ENCODE peak calls at places on chromosome 2, in ten cellular contexts. J is CD8-positive, alpha-beta T cell; W is fibroblast of villous mesenchyme; G is chondrocyte; D is SK-N-SH; X is GM12865; I is right lobe of liver; L is GM13977; P is glutamatergic neuron; E is astrocyte of the cerebellum. F is an unnamed sample.

GRCh38 chr2:236964291-236964690 is 121.4 kb upstream of the COPS8 start:
- DNase-seq in J (no peak), W (peak), G (no peak), D (no peak), X (no peak), I (no peak), L (no peak), P (no peak), E (no peak), F (no peak)

GRCh38 chr2:71683666-71684065 is 230.3 kb downstream of the DYSF start:
- DNase-seq in J (no peak), W (no peak), G (peak), D (no peak), X (no peak), I (no peak), L (no peak), P (no peak), E (no peak), F (no peak)

GRCh38 chr2:70828914-70829824 is 6.4 kb downstream of the CD207 start:
- DNase-seq in J (no peak), W (no peak), G (no peak), D (no peak), X (no peak), I (no peak), L (no peak), P (no peak), E (no peak), F (no peak)

GRCh38 chr2:3341336-3341735 is 36.3 kb downstream of the EIPR1 start:
- DNase-seq in J (no peak), W (no peak), G (no peak), D (no peak), X (no peak), I (no peak), L (no peak), P (no peak), E (no peak), F (no peak)

GRCh38 chr2:12416600-12416999 is 300.1 kb upstream of the TRIB2 start:
- DNase-seq in J (peak), W (peak), G (no peak), D (no peak), X (peak), I (peak), L (no peak), P (no peak), E (no peak), F (no peak)

GRCh38 chr2:64837116-64837704 is 152.0 kb upstream of the SLC1A4 start:
- DNase-seq in J (no peak), W (peak), G (no peak), D (no peak), X (no peak), I (no peak), L (no peak), P (no peak), E (no peak), F (no peak)

GRCh38 chr2:68253211-68254068 is 1.1 kb upstream of the PPP3R1 start:
- DNase-seq in J (no peak), W (peak), G (no peak), D (peak), X (peak), I (no peak), L (no peak), P (no peak), E (no peak), F (no peak)

GRCh38 chr2:105005601-105006000 is 32.3 kb upstream of the MRPS9 start:
- DNase-seq in J (no peak), W (no peak), G (no peak), D (no peak), X (no peak), I (no peak), L (no peak), P (no peak), E (no peak), F (no peak)

GRCh38 chr2:71223767-71224333 is 3.1 kb downstream of the PAIP2B start:
- DNase-seq in J (no peak), W (peak), G (no peak), D (peak), X (peak), I (peak), L (no peak), P (peak), E (no peak), F (no peak)

GRCh38 chr2:211756266-211756665 is 782.3 kb downstream of the ERBB4 start:
- DNase-seq in J (no peak), W (no peak), G (no peak), D (no peak), X (no peak), I (no peak), L (no peak), P (no peak), E (no peak), F (no peak)

GRCh38 chr2:68565858-68566257 is 77.5 kb upstream of the PROKR1 start:
- DNase-seq in J (no peak), W (peak), G (no peak), D (no peak), X (no peak), I (no peak), L (no peak), P (no peak), E (no peak), F (no peak)

GRCh38 chr2:15652316-15653276 is 60.9 kb downstream of the DDX1 start:
- DNase-seq in J (no peak), W (no peak), G (no peak), D (peak), X (no peak), I (no peak), L (no peak), P (no peak), E (no peak), F (no peak)

GRCh38 chr2:153222231-153223165 is 256.1 kb downstream of the RPRM start:
- DNase-seq in J (no peak), W (no peak), G (peak), D (peak), X (no peak), I (peak), L (no peak), P (no peak), E (no peak), F (no peak)

GRCh38 chr2:173752152-173752551 is 213.0 kb downstream of the SP3 start:
- DNase-seq in J (no peak), W (peak), G (no peak), D (peak), X (peak), I (no peak), L (no peak), P (no peak), E (no peak), F (no peak)

GRCh38 chr2:168934826-168935225 is 33.7 kb downstream of the G6PC2 start:
- DNase-seq in J (no peak), W (no peak), G (no peak), D (no peak), X (no peak), I (no peak), L (no peak), P (no peak), E (no peak), F (no peak)

GRCh38 chr2:240644171-240644651 is 18.9 kb downstream of the GPR35 start:
- DNase-seq in J (peak), W (no peak), G (peak), D (peak), X (no peak), I (peak), L (no peak), P (no peak), E (no peak), F (no peak)

GRCh38 chr2:38073211-38074005 is 2.5 kb downstream of the CYP1B1 start:
- DNase-seq in J (no peak), W (no peak), G (no peak), D (no peak), X (no peak), I (peak), L (no peak), P (no peak), E (no peak), F (no peak)

GRCh38 chr2:68853035-68853434 is 18.2 kb downstream of the BMP10 start:
- DNase-seq in J (no peak), W (no peak), G (no peak), D (no peak), X (no peak), I (no peak), L (no peak), P (no peak), E (no peak), F (no peak)

GRCh38 chr2:11144077-11144723 is 11.1 kb upstream of the SLC66A3 start:
- DNase-seq in J (no peak), W (peak), G (no peak), D (no peak), X (no peak), I (no peak), L (no peak), P (no peak), E (no peak), F (no peak)

GRCh38 chr2:105782646-105783045 is 37.9 kb downstream of the NCK2 start:
- DNase-seq in J (no peak), W (no peak), G (no peak), D (no peak), X (no peak), I (no peak), L (no peak), P (no peak), E (no peak), F (no peak)

GRCh38 chr2:234691968-234692955 is 195.4 kb upstream of the ARL4C start:
- DNase-seq in J (no peak), W (no peak), G (no peak), D (no peak), X (no peak), I (no peak), L (no peak), P (no peak), E (no peak), F (no peak)

GRCh38 chr2:71129114-71129890 is 727 bp downstream of the MCEE start:
- DNase-seq in J (no peak), W (peak), G (no peak), D (no peak), X (no peak), I (no peak), L (no peak), P (no peak), E (no peak), F (no peak)

GRCh38 chr2:218071218-218071937 is 2.3 kb downstream of the RUFY4 start:
- DNase-seq in J (no peak), W (no peak), G (no peak), D (no peak), X (no peak), I (no peak), L (no peak), P (no peak), E (no peak), F (no peak)

GRCh38 chr2:218073185-218073584 is 4.1 kb downstream of the RUFY4 start:
- DNase-seq in J (no peak), W (no peak), G (no peak), D (no peak), X (no peak), I (no peak), L (no peak), P (no peak), E (no peak), F (no peak)

GRCh38 chr2:218070587-218070986 is 1.5 kb downstream of the RUFY4 start:
- DNase-seq in J (no peak), W (no peak), G (no peak), D (no peak), X (no peak), I (no peak), L (no peak), P (no peak), E (no peak), F (no peak)

GRCh38 chr2:218072478-218073024 is 3.5 kb downstream of the RUFY4 start:
- DNase-seq in J (no peak), W (no peak), G (no peak), D (no peak), X (no peak), I (no peak), L (no peak), P (no peak), E (no peak), F (no peak)

GRCh38 chr2:218072002-218072401 is 2.9 kb downstream of the RUFY4 start:
- DNase-seq in J (no peak), W (no peak), G (no peak), D (no peak), X (no peak), I (no peak), L (no peak), P (no peak), E (no peak), F (no peak)
- TF ChIP-seq CTCF in J (no peak), W (no peak), G (no peak), D (no peak), X (no peak), I (no peak), L (no peak), P (no peak), E (no peak), F (no peak)

GRCh38 chr2:224062481-224063307 is 23.6 kb upstream of the SERPINE2 start:
- DNase-seq in J (no peak), W (no peak), G (no peak), D (no peak), X (no peak), I (no peak), L (no peak), P (no peak), E (no peak), F (no peak)
- TF ChIP-seq CTCF in J (no peak), W (peak), G (peak), D (no peak), X (no peak), I (no peak), L (no peak), P (no peak), E (no peak), F (no peak)

DNA sequence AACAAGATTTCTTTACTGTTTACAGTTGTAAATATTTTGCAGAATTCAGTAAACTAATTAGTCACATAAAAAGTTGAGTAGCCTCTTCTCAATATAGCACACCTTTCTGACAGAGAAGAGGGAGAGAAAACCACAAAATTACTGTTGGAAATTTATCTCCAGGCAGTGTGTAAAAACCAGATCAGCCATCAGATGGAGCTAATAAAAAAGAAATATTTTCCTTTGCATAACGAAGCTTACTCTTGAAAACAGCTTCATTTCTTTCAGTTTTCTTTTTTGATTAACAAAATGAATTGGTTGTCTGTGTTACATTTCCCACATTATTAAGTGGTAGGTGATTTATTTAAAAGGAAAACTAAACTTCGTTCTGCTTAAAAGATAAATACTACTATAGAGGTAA is 259.3 kb upstream of the KCNJ3 start:
- DNase-seq in J (no peak), W (no peak), G (no peak), D (no peak), X (no peak), I (no peak), L (no peak), P (no peak), E (no peak), F (no peak)
- TF ChIP-seq CTCF in J (no peak), W (no peak), G (peak), D (peak), X (no peak), I (peak), L (no peak), P (no peak), E (no peak), F (no peak)

DNA sequence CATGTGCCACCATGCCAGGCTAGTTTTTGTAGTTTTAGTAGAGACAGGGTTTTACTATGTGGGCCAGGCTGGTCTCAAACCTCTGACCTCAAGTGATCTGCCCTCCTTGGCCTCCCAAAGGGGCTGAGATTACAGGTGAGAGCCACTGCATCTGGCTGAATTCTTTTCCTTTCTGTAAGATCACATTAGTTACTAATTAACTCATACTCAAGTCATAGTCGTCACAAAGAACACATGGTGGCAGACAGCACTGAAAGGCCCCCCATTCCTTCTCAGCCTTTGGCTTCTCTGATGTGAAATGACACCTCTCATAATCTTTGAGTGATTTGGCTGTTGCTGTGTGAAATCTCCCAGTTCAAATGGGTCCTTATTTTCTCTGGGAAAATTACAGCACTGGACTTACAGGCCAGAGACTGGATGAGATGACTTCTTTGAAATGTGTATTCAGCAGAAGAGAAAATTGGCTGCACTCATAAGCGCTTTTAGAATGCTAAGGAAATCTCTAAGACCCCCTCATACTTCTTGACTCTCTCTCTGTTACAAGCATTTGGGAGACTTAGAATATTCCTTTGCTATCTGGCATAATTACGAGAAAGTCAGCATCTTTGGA is 764.7 kb downstream of the RNF144A start:
- DNase-seq in J (no peak), W (no peak), G (no peak), D (no peak), X (no peak), I (no peak), L (no peak), P (no peak), E (no peak), F (no peak)
- TF ChIP-seq CTCF in J (no peak), W (no peak), G (no peak), D (no peak), X (no peak), I (no peak), L (no peak), P (no peak), E (no peak), F (no peak)

GRCh38 chr2:167550448-167550847 is 662.2 kb downstream of the XIRP2 start:
- DNase-seq in J (no peak), W (peak), G (no peak), D (peak), X (peak), I (no peak), L (peak), P (no peak), E (peak), F (no peak)
- TF ChIP-seq CTCF in J (no peak), W (peak), G (peak), D (peak), X (peak), I (peak), L (peak), P (peak), E (peak), F (no peak)

DNA sequence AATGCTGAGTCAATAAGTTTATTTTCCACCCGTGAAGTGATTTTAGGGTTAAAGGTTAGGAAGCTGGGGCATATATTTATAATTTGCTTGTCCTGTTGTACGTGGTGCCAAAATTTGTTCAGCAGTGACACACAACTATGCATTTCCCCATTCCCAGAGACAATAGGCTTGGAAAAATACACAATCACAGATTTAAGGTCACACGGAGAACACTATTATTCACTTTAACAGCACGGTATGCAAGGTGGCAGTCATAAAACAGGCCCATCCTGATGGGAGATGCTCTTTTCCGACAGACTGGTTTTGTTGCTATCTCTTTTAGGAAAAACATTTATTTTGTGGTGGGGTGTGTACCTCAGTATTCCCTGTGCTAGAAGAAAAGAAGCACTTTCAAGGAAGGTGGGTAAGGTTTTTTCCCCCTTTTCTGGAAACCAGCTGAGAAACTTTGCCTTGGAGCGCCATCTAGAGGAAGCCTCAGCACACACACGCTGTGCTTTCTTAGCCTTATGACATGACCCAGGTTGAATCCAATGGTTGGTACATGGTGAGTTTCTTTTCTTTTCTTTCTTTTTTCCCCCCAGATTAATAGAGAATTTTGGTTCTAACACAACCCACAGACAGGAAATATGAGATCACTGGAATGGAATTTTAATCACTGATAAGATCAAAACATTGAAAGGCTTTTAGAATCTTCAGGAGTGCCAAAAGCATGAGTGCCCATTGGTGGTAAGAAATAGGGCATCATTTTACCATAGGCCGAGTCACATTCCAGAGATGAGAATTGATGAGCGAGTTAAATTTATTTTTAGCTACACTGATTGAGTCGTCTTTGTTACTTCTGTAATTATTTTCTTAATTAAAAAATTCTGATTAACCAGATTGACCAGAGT is 332.1 kb downstream of the AGPS start:
- DNase-seq in J (peak), W (peak), G (no peak), D (peak), X (peak), I (no peak), L (peak), P (peak), E (peak), F (no peak)
- TF ChIP-seq CTCF in J (peak), W (peak), G (peak), D (peak), X (peak), I (peak), L (peak), P (peak), E (peak), F (no peak)

GRCh38 chr2:9477914-9478313 is 3.6 kb downstream of the IAH1 start:
- DNase-seq in J (no peak), W (no peak), G (no peak), D (no peak), X (no peak), I (no peak), L (no peak), P (no peak), E (no peak), F (no peak)

GRCh38 chr2:9474361-9475117 is at the start of gene IAH1:
- DNase-seq in J (peak), W (peak), G (no peak), D (peak), X (peak), I (peak), L (peak), P (peak), E (no peak), F (no peak)

GRCh38 chr2:9473985-9474360 is 378 bp upstream of the IAH1 start:
- DNase-seq in J (peak), W (peak), G (no peak), D (peak), X (peak), I (peak), L (peak), P (peak), E (no peak), F (peak)

GRCh38 chr2:9471212-9471611 is 3.1 kb upstream of the IAH1 start:
- DNase-seq in J (no peak), W (no peak), G (no peak), D (no peak), X (no peak), I (no peak), L (no peak), P (no peak), E (no peak), F (no peak)

DNA sequence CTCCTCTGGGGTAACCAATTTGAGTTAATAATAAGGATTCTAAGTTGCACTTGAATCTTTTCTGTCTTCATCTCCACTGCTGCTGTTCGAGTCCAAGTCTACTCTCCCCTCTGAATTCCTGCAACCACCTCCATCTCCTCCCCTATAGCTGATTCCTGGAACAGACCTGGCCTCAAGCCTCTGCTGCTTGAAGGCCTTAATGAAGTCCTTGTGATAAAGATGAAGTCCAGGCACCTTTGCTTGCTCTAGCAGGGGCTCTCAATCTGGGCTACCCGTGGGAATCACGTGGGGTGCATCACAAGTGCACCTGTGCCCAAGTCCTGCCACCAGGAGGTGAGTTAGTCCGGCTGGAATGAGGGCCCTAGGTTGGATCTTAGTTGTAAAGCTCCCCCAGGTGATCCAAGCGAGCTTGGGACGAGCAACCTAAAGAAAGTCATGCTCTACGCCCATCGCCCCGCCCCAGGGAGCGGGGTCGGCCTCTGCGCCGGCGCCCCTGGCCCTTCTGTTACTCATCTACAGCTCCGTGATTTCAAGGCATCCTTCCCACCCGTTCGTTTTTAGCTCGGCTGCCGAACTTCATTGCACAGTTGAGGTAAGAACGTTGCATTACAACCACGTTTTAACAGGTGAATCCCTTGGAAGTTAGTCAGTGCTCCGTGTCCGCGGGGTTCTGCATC is 905 bp upstream of the IAH1 start:
- DNase-seq in J (peak), W (no peak), G (no peak), D (peak), X (peak), I (no peak), L (no peak), P (peak), E (no peak), F (no peak)
- TF ChIP-seq CTCF in J (peak), W (peak), G (no peak), D (no peak), X (peak), I (peak), L (peak), P (no peak), E (peak), F (no peak)

F was measured in omental fat pad.